ENCODE peak calls at places on chromosomes 1 and 21, in ten cellular contexts. I is K562; H is heart right ventricle; T is activated CD8-positive, alpha-beta memory T cell treated with anti-CD3 and anti-CD28 coated beads, Interleukin-2, amount 10 ng/mL, durations not matched to agents 7 days and 5 days; O is upper lobe of left lung; R is mucosa of descending colon; C is activated T-helper 17 cell treated with anti-CD3 and anti-CD28 coated beads, Interleukin-2, amount 50 U/mL, for 72 hours; K is Right ventricle myocardium superior; Y is activated CD4-positive, alpha-beta T cell treated with anti-CD3 and anti-CD28 coated beads for 36 hours; E is T-cell. F is an unnamed sample.
A peak's percentile ranks its signal among the peaks of the same experiment; 100 is the strongest.

GRCh38 chr1:25786887-25787286 is 13.1 kb upstream of the SELENON start:
- ATAC-seq in K (no peak), O (no peak), R (no peak), E (no peak), C (no peak), T (no peak), Y (peak; percentile 49), H (no peak), I (no peak), F (peak; percentile 39)

GRCh38 chr1:44553771-44554170 is 120.5 kb downstream of the TMEM53 start:
- ATAC-seq in H (no peak), C (no peak), O (peak; percentile 39), I (no peak), E (no peak), R (no peak), K (no peak), T (no peak), Y (no peak), F (peak; percentile 48)

GRCh38 chr1:178172939-178173338 is 79.0 kb downstream of the RASAL2 start:
- ATAC-seq in T (no peak), R (no peak), O (no peak), E (no peak), I (no peak), Y (no peak), K (no peak), H (no peak), C (no peak), F (no peak)

GRCh38 chr1:87584603-87585002 is 255.9 kb downstream of the LMO4 start:
- ATAC-seq in Y (no peak), T (no peak), R (peak; percentile 87), C (no peak), H (no peak), I (no peak), O (no peak), E (no peak), K (no peak), F (no peak)

GRCh38 chr1:10484519-10484918 is 9.8 kb downstream of the PEX14 start:
- ATAC-seq in T (no peak), I (no peak), H (peak; percentile 24), Y (no peak), O (peak; percentile 80), R (no peak), K (no peak), E (no peak), C (no peak), F (no peak)

GRCh38 chr1:115613767-115614166 is 28.0 kb upstream of the VANGL1 start:
- ATAC-seq in Y (no peak), O (no peak), E (no peak), H (no peak), I (no peak), C (no peak), R (no peak), T (no peak), K (no peak), F (no peak)

GRCh38 chr1:162192763-162193162 is 123.3 kb downstream of the NOS1AP start:
- ATAC-seq in K (peak; percentile 50), O (no peak), T (no peak), H (peak; percentile 51), R (no peak), Y (no peak), E (no peak), I (no peak), C (no peak), F (no peak)

GRCh38 chr1:2559509-2560298 is 3.5 kb downstream of the TNFRSF14 start:
- ATAC-seq in H (no peak), I (no peak), K (no peak), C (no peak), E (no peak), R (no peak), T (no peak), O (no peak), Y (no peak), F (no peak)

GRCh38 chr1:168416220-168416619 is 127.6 kb downstream of the XCL2 start:
- ATAC-seq in O (no peak), C (peak; percentile 81), R (no peak), E (no peak), H (no peak), K (no peak), I (no peak), Y (no peak), T (no peak), F (no peak)

GRCh38 chr1:22778842-22779520 is 68.3 kb downstream of the EPHB2 start:
- ATAC-seq in H (peak; percentile 68), C (no peak), T (no peak), R (no peak), E (no peak), I (no peak), O (peak; percentile 57), Y (no peak), K (peak; percentile 80), F (no peak)

GRCh38 chr1:227777156-227777555 is 38.3 kb upstream of the PRSS38 start:
- ATAC-seq in K (no peak), T (no peak), R (no peak), E (no peak), C (no peak), I (no peak), O (no peak), H (no peak), Y (no peak), F (no peak)

GRCh38 chr1:169648187-169648586 is 18.3 kb upstream of the SELP start:
- ATAC-seq in I (no peak), E (no peak), K (no peak), R (no peak), T (no peak), H (no peak), C (no peak), Y (peak; percentile 70), O (no peak), F (no peak)

GRCh38 chr1:95233737-95234493 is at the start of gene RWDD3:
- ATAC-seq in O (peak; percentile 99), Y (peak; percentile 96), K (peak; percentile 95), T (peak; percentile 96), R (peak; percentile 98), I (peak; percentile 97), C (peak; percentile 95), H (peak; percentile 96), E (peak; percentile 96), F (peak; percentile 99)

GRCh38 chr1:18703041-18703621 is 72.5 kb downstream of the PAX7 start:
- ATAC-seq in O (no peak), R (no peak), C (no peak), I (peak; percentile 84), T (no peak), K (no peak), Y (no peak), E (no peak), H (no peak), F (no peak)

GRCh38 chr1:230877139-230877923 is 9.0 kb upstream of the C1orf198 start:
- ATAC-seq in O (no peak), I (peak; percentile 17), Y (no peak), C (no peak), R (no peak), H (peak; percentile 63), T (no peak), K (no peak), E (no peak), F (peak; percentile 62)

GRCh38 chr1:221637641-221638041 is 104.2 kb downstream of the DUSP10 start:
- ATAC-seq in Y (no peak), E (no peak), C (no peak), H (peak; percentile 68), I (peak; percentile 62), T (no peak), R (no peak), O (peak; percentile 26), K (peak; percentile 81), F (no peak)

GRCh38 chr21:46002841-46003574 is 21.4 kb downstream of the COL6A1 start:
- ATAC-seq in I (no peak), E (no peak), O (no peak), R (no peak), T (no peak), C (no peak), Y (no peak), H (no peak), K (no peak), F (no peak)

GRCh38 chr1:167373398-167373797 is 144.9 kb downstream of the CD247 start:
- ATAC-seq in H (peak; percentile 81), I (peak; percentile 77), C (no peak), K (peak; percentile 53), Y (no peak), T (no peak), R (no peak), O (peak; percentile 89), E (no peak), F (no peak)

GRCh38 chr1:61301824-61302652 is 219.7 kb downstream of the NFIA start:
- ATAC-seq in Y (peak; percentile 90), T (peak; percentile 83), E (no peak), R (peak; percentile 28), C (peak; percentile 87), H (peak; percentile 74), O (peak; percentile 87), K (peak; percentile 90), I (no peak), F (no peak)

GRCh38 chr1:53449693-53450092 is 9.5 kb upstream of the DMRTB1 start:
- ATAC-seq in I (no peak), H (no peak), R (no peak), Y (no peak), C (no peak), T (no peak), O (no peak), E (no peak), K (no peak), F (no peak)

GRCh38 chr1:28718601-28719331 is 18.0 kb upstream of the YTHDF2 start:
- ATAC-seq in O (no peak), H (no peak), C (no peak), Y (no peak), E (no peak), R (no peak), T (no peak), I (peak; percentile 83), K (no peak), F (no peak)

GRCh38 chr1:9239622-9240401 is 5.2 kb downstream of the H6PD start:
- ATAC-seq in H (peak; percentile 56), I (no peak), R (peak; percentile 14), T (peak; percentile 57), K (no peak), Y (peak; percentile 74), O (peak; percentile 54), E (peak; percentile 50), C (peak; percentile 74), F (peak; percentile 4)

GRCh38 chr1:235075955-235076308 is 52.7 kb downstream of the TOMM20 start:
- ATAC-seq in T (no peak), H (no peak), C (peak; percentile 36), I (no peak), Y (peak; percentile 10), R (no peak), K (no peak), E (no peak), O (peak; percentile 25), F (no peak)

GRCh38 chr1:156474966-156475365 is 25.6 kb downstream of the MEF2D start:
- ATAC-seq in O (no peak), I (no peak), E (no peak), T (no peak), Y (no peak), R (no peak), C (peak; percentile 49), K (no peak), H (no peak), F (no peak)

GRCh38 chr1:232273071-232273470 is 356.9 kb downstream of the SIPA1L2 start:
- ATAC-seq in T (no peak), C (no peak), K (no peak), H (no peak), E (no peak), O (no peak), Y (no peak), I (no peak), R (no peak), F (no peak)

GRCh38 chr1:245673920-245674414 is 519.2 kb downstream of the KIF26B start:
- ATAC-seq in K (no peak), Y (peak; percentile 26), R (no peak), O (no peak), T (no peak), H (no peak), C (no peak), E (no peak), I (no peak), F (no peak)

GRCh38 chr1:212456166-212456528 is 23.4 kb downstream of the NENF start:
- ATAC-seq in E (no peak), Y (no peak), O (no peak), H (peak; percentile 37), C (no peak), I (peak; percentile 15), K (peak; percentile 44), T (peak; percentile 9), R (no peak), F (no peak)

GRCh38 chr1:224095867-224096266 is 18.0 kb upstream of the FBXO28 start:
- ATAC-seq in E (no peak), Y (no peak), O (no peak), I (peak; percentile 58), H (no peak), R (no peak), T (no peak), C (no peak), K (no peak), F (peak; percentile 87)